ENCODE peak calls at places on chromosomes 1 and 21, in seven cellular contexts. S is activated CD4-positive, alpha-beta T cell treated with anti-CD3 and anti-CD28 coated beads for 48 hours; I is stomach; T is pons; U is CD8-positive, alpha-beta T cell; R is iris pigment epithelial cell; G is midbrain. W is an unnamed sample.

GRCh38 chr1:31926846-31927660 is 11.1 kb downstream of the PTP4A2 start:
- DNase-seq in S (no peak), I (no peak), T (peak), U (no peak), R (no peak), G (peak), W (no peak)

GRCh38 chr1:117209094-117209493 is 1.6 kb downstream of the VTCN1 start:
- DNase-seq in S (no peak), I (no peak), T (no peak), U (no peak), R (no peak), G (no peak), W (no peak)

GRCh38 chr1:31796707-31797106 is 19.1 kb downstream of the SPOCD1 start:
- DNase-seq in S (no peak), I (no peak), T (no peak), U (no peak), R (no peak), G (no peak), W (peak)

GRCh38 chr1:18110968-18111367 is 3.4 kb downstream of the IGSF21 start:
- DNase-seq in S (peak), I (no peak), T (no peak), U (no peak), R (no peak), G (peak), W (no peak)

GRCh38 chr1:63817152-63817667 is 43.4 kb downstream of the ROR1 start:
- DNase-seq in S (no peak), I (peak), T (no peak), U (no peak), R (peak), G (no peak), W (no peak)

GRCh38 chr1:100462291-100463040 is 75.5 kb upstream of the GPR88 start:
- DNase-seq in S (no peak), I (no peak), T (no peak), U (no peak), R (no peak), G (no peak), W (no peak)

GRCh38 chr1:39348278-39348677 is 143.2 kb upstream of the BMP8A start:
- DNase-seq in S (no peak), I (no peak), T (no peak), U (no peak), R (no peak), G (no peak), W (no peak)

GRCh38 chr21:45386728-45387371 is 18.1 kb upstream of the COL18A1 start:
- DNase-seq in S (no peak), I (no peak), T (no peak), U (no peak), R (peak), G (no peak), W (peak)

GRCh38 chr1:35452086-35452485 is 105.1 kb downstream of the KIAA0319L start:
- DNase-seq in S (no peak), I (peak), T (peak), U (no peak), R (peak), G (peak), W (no peak)

GRCh38 chr1:186977266-186977957 is 148.7 kb downstream of the PLA2G4A start:
- DNase-seq in S (no peak), I (no peak), T (no peak), U (no peak), R (peak), G (no peak), W (no peak)

GRCh38 chr1:160797861-160798273 is 1.9 kb downstream of the LY9 start:
- DNase-seq in S (peak), I (peak), T (no peak), U (peak), R (no peak), G (no peak), W (no peak)

GRCh38 chr1:224333309-224333926 is 3.4 kb upstream of the NVL start:
- DNase-seq in S (peak), I (no peak), T (peak), U (peak), R (peak), G (peak), W (no peak)

GRCh38 chr1:24762133-24762676 is 17.0 kb downstream of the CLIC4 start:
- DNase-seq in S (no peak), I (no peak), T (no peak), U (no peak), R (peak), G (no peak), W (no peak)

GRCh38 chr1:11802616-11802972 is 3.2 kb downstream of the MTHFR start:
- DNase-seq in S (no peak), I (no peak), T (no peak), U (peak), R (peak), G (no peak), W (no peak)

GRCh38 chr1:189500777-189501176 is 976.9 kb downstream of the BRINP3 start:
- DNase-seq in S (no peak), I (no peak), T (no peak), U (no peak), R (peak), G (no peak), W (no peak)

GRCh38 chr1:2395245-2395644 is 3.6 kb downstream of the RER1 start:
- DNase-seq in S (no peak), I (no peak), T (no peak), U (no peak), R (no peak), G (no peak), W (no peak)

GRCh38 chr1:36023098-36023769 is 60.7 kb upstream of the TEKT2 start:
- DNase-seq in S (no peak), I (no peak), T (no peak), U (no peak), R (no peak), G (no peak), W (no peak)

GRCh38 chr1:21544095-21544494 is 34.9 kb downstream of the ALPL start:
- DNase-seq in S (no peak), I (no peak), T (no peak), U (no peak), R (no peak), G (no peak), W (no peak)

GRCh38 chr1:220878223-220879081 is 791 bp upstream of the HLX start:
- DNase-seq in S (no peak), I (no peak), T (no peak), U (no peak), R (no peak), G (peak), W (no peak)

GRCh38 chr1:36580524-36580923 is 97.8 kb upstream of the CSF3R start:
- DNase-seq in S (no peak), I (no peak), T (no peak), U (no peak), R (no peak), G (no peak), W (no peak)

GRCh38 chr1:62784509-62785365 is 805 bp downstream of the ATG4C start:
- DNase-seq in S (no peak), I (no peak), T (peak), U (no peak), R (peak), G (no peak), W (no peak)

GRCh38 chr1:84675106-84675505 is 15.2 kb downstream of the SSX2IP start:
- DNase-seq in S (no peak), I (no peak), T (no peak), U (no peak), R (no peak), G (no peak), W (no peak)

GRCh38 chr1:199264283-199264682 is 625.4 kb downstream of the PTPRC start:
- DNase-seq in S (peak), I (no peak), T (no peak), U (no peak), R (no peak), G (no peak), W (no peak)

GRCh38 chr1:94817697-94818096 is 2.5 kb upstream of the SLC44A3 start:
- DNase-seq in S (no peak), I (no peak), T (no peak), U (no peak), R (no peak), G (no peak), W (no peak)

W was measured in mesenteric fat pad.